ENCODE peak calls at places on chromosomes 3 and 15, in ten cellular contexts. One of them, this sample, is unnamed.

GRCh38 chr15:31236184-31237041 is 90.2 kb upstream of the KLF13 start:
- DNase-seq in RCC 7860: peak
- DNase-seq in naive B cell: no peak
- DNase-seq in NCI-H1092 treated with DMSO at 0.1 percent for 48 hours: peak
- DNase-seq in dorsolateral prefrontal cortex: peak
- DNase-seq in NCI-H510A treated with DMSO at 0.1 percent for 48 hours: no peak
- DNase-seq in SJSA1: peak
- DNase-seq in HuH-7: no peak
- DNase-seq in AG09319: peak
- DNase-seq in psoas muscle: peak
- DNase-seq in this sample: peak

GRCh38 chr15:88450125-88450798 is 16.9 kb downstream of the MRPL46 start:
- DNase-seq in RCC 7860: peak
- DNase-seq in naive B cell: peak
- DNase-seq in NCI-H1092 treated with DMSO at 0.1 percent for 48 hours: peak
- DNase-seq in dorsolateral prefrontal cortex: peak
- DNase-seq in NCI-H510A treated with DMSO at 0.1 percent for 48 hours: peak
- DNase-seq in SJSA1: peak
- DNase-seq in HuH-7: peak
- DNase-seq in AG09319: peak
- DNase-seq in psoas muscle: peak
- DNase-seq in this sample: peak

GRCh38 chr3:54476876-54477275 is 354.5 kb downstream of the CACNA2D3 start:
- DNase-seq in RCC 7860: no peak
- DNase-seq in naive B cell: no peak
- DNase-seq in NCI-H1092 treated with DMSO at 0.1 percent for 48 hours: no peak
- DNase-seq in dorsolateral prefrontal cortex: no peak
- DNase-seq in NCI-H510A treated with DMSO at 0.1 percent for 48 hours: no peak
- DNase-seq in SJSA1: no peak
- DNase-seq in HuH-7: no peak
- DNase-seq in AG09319: no peak
- DNase-seq in psoas muscle: no peak
- DNase-seq in this sample: no peak

GRCh38 chr3:174862101-174862500 is 3.0 kb downstream of the NAALADL2 start:
- DNase-seq in RCC 7860: peak
- DNase-seq in naive B cell: no peak
- DNase-seq in NCI-H1092 treated with DMSO at 0.1 percent for 48 hours: peak
- DNase-seq in dorsolateral prefrontal cortex: no peak
- DNase-seq in NCI-H510A treated with DMSO at 0.1 percent for 48 hours: peak
- DNase-seq in SJSA1: peak
- DNase-seq in HuH-7: peak
- DNase-seq in AG09319: no peak
- DNase-seq in psoas muscle: no peak
- DNase-seq in this sample: no peak

GRCh38 chr3:194806991-194807685 is 121.5 kb downstream of the FAM43A start:
- DNase-seq in RCC 7860: no peak
- DNase-seq in naive B cell: no peak
- DNase-seq in NCI-H1092 treated with DMSO at 0.1 percent for 48 hours: no peak
- DNase-seq in dorsolateral prefrontal cortex: no peak
- DNase-seq in NCI-H510A treated with DMSO at 0.1 percent for 48 hours: no peak
- DNase-seq in SJSA1: no peak
- DNase-seq in HuH-7: no peak
- DNase-seq in AG09319: peak
- DNase-seq in psoas muscle: no peak
- DNase-seq in this sample: peak

GRCh38 chr3:14633819-14634424 is 17.6 kb upstream of the CCDC174 start:
- DNase-seq in RCC 7860: no peak
- DNase-seq in naive B cell: peak
- DNase-seq in NCI-H1092 treated with DMSO at 0.1 percent for 48 hours: peak
- DNase-seq in dorsolateral prefrontal cortex: peak
- DNase-seq in NCI-H510A treated with DMSO at 0.1 percent for 48 hours: no peak
- DNase-seq in SJSA1: no peak
- DNase-seq in HuH-7: peak
- DNase-seq in AG09319: no peak
- DNase-seq in psoas muscle: peak
- DNase-seq in this sample: peak

GRCh38 chr3:23735575-23736326 is 70.0 kb upstream of the UBE2E1 start:
- DNase-seq in RCC 7860: no peak
- DNase-seq in naive B cell: no peak
- DNase-seq in NCI-H1092 treated with DMSO at 0.1 percent for 48 hours: peak
- DNase-seq in dorsolateral prefrontal cortex: no peak
- DNase-seq in NCI-H510A treated with DMSO at 0.1 percent for 48 hours: no peak
- DNase-seq in SJSA1: no peak
- DNase-seq in HuH-7: no peak
- DNase-seq in AG09319: no peak
- DNase-seq in psoas muscle: no peak
- DNase-seq in this sample: no peak

GRCh38 chr3:78201066-78201465 is 1161.2 kb downstream of the ROBO2 start:
- DNase-seq in RCC 7860: no peak
- DNase-seq in naive B cell: no peak
- DNase-seq in NCI-H1092 treated with DMSO at 0.1 percent for 48 hours: peak
- DNase-seq in dorsolateral prefrontal cortex: no peak
- DNase-seq in NCI-H510A treated with DMSO at 0.1 percent for 48 hours: no peak
- DNase-seq in SJSA1: no peak
- DNase-seq in HuH-7: no peak
- DNase-seq in AG09319: no peak
- DNase-seq in psoas muscle: no peak
- DNase-seq in this sample: no peak

GRCh38 chr15:55247766-55248427 is 41.7 kb downstream of the RAB27A start:
- DNase-seq in RCC 7860: no peak
- DNase-seq in naive B cell: no peak
- DNase-seq in NCI-H1092 treated with DMSO at 0.1 percent for 48 hours: no peak
- DNase-seq in dorsolateral prefrontal cortex: no peak
- DNase-seq in NCI-H510A treated with DMSO at 0.1 percent for 48 hours: no peak
- DNase-seq in SJSA1: no peak
- DNase-seq in HuH-7: no peak
- DNase-seq in AG09319: no peak
- DNase-seq in psoas muscle: no peak
- DNase-seq in this sample: no peak

GRCh38 chr15:92304239-92304975 is 89.3 kb upstream of the ST8SIA2 start:
- DNase-seq in RCC 7860: no peak
- DNase-seq in naive B cell: no peak
- DNase-seq in NCI-H1092 treated with DMSO at 0.1 percent for 48 hours: no peak
- DNase-seq in dorsolateral prefrontal cortex: no peak
- DNase-seq in NCI-H510A treated with DMSO at 0.1 percent for 48 hours: no peak
- DNase-seq in SJSA1: no peak
- DNase-seq in HuH-7: no peak
- DNase-seq in AG09319: no peak
- DNase-seq in psoas muscle: no peak
- DNase-seq in this sample: no peak

GRCh38 chr3:128274837-128275236 is 121.6 kb downstream of the EEFSEC start:
- DNase-seq in RCC 7860: no peak
- DNase-seq in naive B cell: no peak
- DNase-seq in NCI-H1092 treated with DMSO at 0.1 percent for 48 hours: no peak
- DNase-seq in dorsolateral prefrontal cortex: no peak
- DNase-seq in NCI-H510A treated with DMSO at 0.1 percent for 48 hours: no peak
- DNase-seq in SJSA1: peak
- DNase-seq in HuH-7: no peak
- DNase-seq in AG09319: no peak
- DNase-seq in psoas muscle: no peak
- DNase-seq in this sample: peak

GRCh38 chr3:48013288-48013980 is 2.8 kb downstream of the MAP4 start:
- DNase-seq in RCC 7860: peak
- DNase-seq in naive B cell: no peak
- DNase-seq in NCI-H1092 treated with DMSO at 0.1 percent for 48 hours: no peak
- DNase-seq in dorsolateral prefrontal cortex: no peak
- DNase-seq in NCI-H510A treated with DMSO at 0.1 percent for 48 hours: no peak
- DNase-seq in SJSA1: peak
- DNase-seq in HuH-7: no peak
- DNase-seq in AG09319: peak
- DNase-seq in psoas muscle: no peak
- DNase-seq in this sample: peak

GRCh38 chr15:71658036-71658435 is 152.3 kb upstream of the NR2E3 start:
- DNase-seq in RCC 7860: no peak
- DNase-seq in naive B cell: no peak
- DNase-seq in NCI-H1092 treated with DMSO at 0.1 percent for 48 hours: no peak
- DNase-seq in dorsolateral prefrontal cortex: no peak
- DNase-seq in NCI-H510A treated with DMSO at 0.1 percent for 48 hours: no peak
- DNase-seq in SJSA1: no peak
- DNase-seq in HuH-7: no peak
- DNase-seq in AG09319: no peak
- DNase-seq in psoas muscle: no peak
- DNase-seq in this sample: no peak

GRCh38 chr3:127820221-127820870 is 2.0 kb downstream of the MGLL start:
- DNase-seq in RCC 7860: peak
- DNase-seq in naive B cell: no peak
- DNase-seq in NCI-H1092 treated with DMSO at 0.1 percent for 48 hours: peak
- DNase-seq in dorsolateral prefrontal cortex: no peak
- DNase-seq in NCI-H510A treated with DMSO at 0.1 percent for 48 hours: no peak
- DNase-seq in SJSA1: no peak
- DNase-seq in HuH-7: no peak
- DNase-seq in AG09319: no peak
- DNase-seq in psoas muscle: no peak
- DNase-seq in this sample: peak